ENCODE peak calls at places on chromosomes 3 and 15, in six cellular contexts. P, G, S, E, U and Y are unnamed samples.

GRCh38 chr3:121885386-121885785 is 8.8 kb upstream of the SLC15A2 start:
- DNase-seq in P (no peak), G (no peak), S (no peak), E (peak; percentile 10), U (no peak), Y (no peak)

GRCh38 chr15:66673410-66674322 is 28.4 kb upstream of the SMAD6 start:
- DNase-seq in P (peak; percentile 59), G (peak; percentile 64), S (no peak), E (peak; percentile 35), U (no peak), Y (no peak)

GRCh38 chr3:180280601-180281000 is 243.9 kb upstream of the PEX5L start:
- DNase-seq in P (no peak), G (no peak), S (no peak), E (no peak), U (no peak), Y (no peak)

GRCh38 chr15:69876030-69876429 is 221.7 kb downstream of the TLE3 start:
- DNase-seq in P (no peak), G (no peak), S (no peak), E (no peak), U (no peak), Y (no peak)

GRCh38 chr3:66609660-66610547 is 109.1 kb upstream of the LRIG1 start:
- DNase-seq in P (peak; percentile 92), G (no peak), S (no peak), E (no peak), U (peak; percentile 63), Y (peak; percentile 55)

GRCh38 chr3:37445163-37445562 is 270.8 kb upstream of the LRRFIP2 start:
- DNase-seq in P (no peak), G (no peak), S (no peak), E (no peak), U (no peak), Y (no peak)

GRCh38 chr3:42020681-42021307 is 58.9 kb upstream of the ULK4 start:
- DNase-seq in P (peak; percentile 68), G (no peak), S (no peak), E (peak; percentile 63), U (no peak), Y (no peak)

GRCh38 chr15:31489801-31490646 is 163.4 kb downstream of the KLF13 start:
- DNase-seq in P (peak; percentile 43), G (no peak), S (no peak), E (peak; percentile 81), U (peak; percentile 67), Y (no peak)

GRCh38 chr15:25640381-25640780 is 201.6 kb upstream of the UBE3A start:
- DNase-seq in P (no peak), G (no peak), S (no peak), E (no peak), U (no peak), Y (no peak)

GRCh38 chr15:47035756-47036155 is 681.5 kb upstream of the SEMA6D start:
- DNase-seq in P (no peak), G (no peak), S (no peak), E (no peak), U (no peak), Y (no peak)

GRCh38 chr3:114671741-114672510 is 378.1 kb downstream of the TIGIT start:
- DNase-seq in P (no peak), G (no peak), S (no peak), E (no peak), U (no peak), Y (no peak)

GRCh38 chr3:196735751-196736150 is 3.9 kb upstream of the PAK2 start:
- DNase-seq in P (no peak), G (no peak), S (no peak), E (no peak), U (no peak), Y (no peak)

GRCh38 chr3:49738067-49738713 is 14.4 kb upstream of the GMPPB start:
- DNase-seq in P (no peak), G (no peak), S (no peak), E (no peak), U (no peak), Y (no peak)

GRCh38 chr3:29585368-29585767 is 304.5 kb downstream of the RBMS3 start:
- DNase-seq in P (no peak), G (no peak), S (no peak), E (no peak), U (no peak), Y (no peak)

GRCh38 chr3:72186485-72186864 is 401.5 kb upstream of the PROK2 start:
- DNase-seq in P (peak; percentile 52), G (no peak), S (no peak), E (peak; percentile 62), U (no peak), Y (no peak)

GRCh38 chr3:71064976-71065763 is 518.4 kb downstream of the FOXP1 start:
- DNase-seq in P (peak; percentile 37), G (peak; percentile 74), S (no peak), E (no peak), U (no peak), Y (no peak)

GRCh38 chr15:56244811-56245576 is 1.3 kb upstream of the RFX7 start:
- DNase-seq in P (no peak), G (peak; percentile 38), S (no peak), E (peak; percentile 46), U (no peak), Y (peak; percentile 67)

GRCh38 chr15:83444936-83445335 is 2.2 kb upstream of the SH3GL3 start:
- DNase-seq in P (no peak), G (no peak), S (no peak), E (no peak), U (no peak), Y (no peak)